ENCODE peak calls at places on chromosomes 16 and 17, in eight cellular contexts. S is cardiac muscle cell; D is CD8-positive, alpha-beta T cell; W is sigmoid colon; A is effector memory CD4-positive, alpha-beta T cell; R is adipocyte; L is Karpas-422; J is PC-9. K is an unnamed sample. For H3K4me1 and H3K36me3, the result is how much of the 10 kb centered on the place peaks cover.

GRCh38 chr16:86064431-86065250 is 165.7 kb downstream of the IRF8 start:
- DNase-seq in S (no peak), D (no peak), W (no peak), A (no peak), R (no peak), L (peak), J (no peak), K (no peak)

GRCh38 chr16:2003231-2003826 is 6.3 kb downstream of the ZNF598 start:
- DNase-seq in S (no peak), D (no peak), W (no peak), A (no peak), R (no peak), L (no peak), J (no peak), K (no peak)

GRCh38 chr17:36971508-36971907 is 22.8 kb downstream of the AATF start:
- DNase-seq in S (no peak), D (no peak), W (no peak), A (no peak), R (no peak), L (no peak), J (no peak), K (no peak)

GRCh38 chr16:86579268-86580062 is 1.1 kb downstream of the FOXL1 start:
- DNase-seq in S (no peak), D (no peak), W (no peak), A (no peak), R (no peak), L (no peak), J (no peak), K (no peak)

GRCh38 chr17:40910441-40910841 is 25.4 kb upstream of the KRT20 start:
- DNase-seq in S (no peak), D (no peak), W (no peak), A (no peak), R (peak), L (no peak), J (no peak), K (no peak)

GRCh38 chr16:79607587-79607986 is 7.0 kb upstream of the MAF start:
- DNase-seq in S (no peak), D (no peak), W (no peak), A (no peak), R (peak), L (no peak), J (no peak), K (no peak)

GRCh38 chr17:43803758-43804157 is 23.5 kb downstream of the CFAP97D1 start:
- DNase-seq in S (no peak), D (no peak), W (no peak), A (no peak), R (no peak), L (no peak), J (no peak), K (no peak)

GRCh38 chr16:13401631-13402030 is 500.2 kb downstream of the SHISA9 start:
- DNase-seq in S (no peak), D (no peak), W (no peak), A (no peak), R (no peak), L (no peak), J (no peak), K (no peak)

GRCh38 chr17:58344791-58345157 is 7.2 kb downstream of the SUPT4H1 start:
- DNase-seq in S (no peak), D (peak), W (no peak), A (peak), R (no peak), L (peak), J (no peak), K (no peak)

GRCh38 chr17:79627184-79627765 is 16.4 kb upstream of the RBFOX3 start:
- DNase-seq in S (no peak), D (no peak), W (peak), A (no peak), R (no peak), L (no peak), J (no peak), K (peak)

GRCh38 chr17:32496348-32497078 is 9.7 kb downstream of the CDK5R1 start:
- DNase-seq in S (peak), D (no peak), W (peak), A (no peak), R (peak), L (no peak), J (no peak), K (no peak)

GRCh38 chr17:70369296-70369855 is 200.0 kb downstream of the KCNJ2 start:
- DNase-seq in S (no peak), D (no peak), W (no peak), A (no peak), R (no peak), L (peak), J (peak), K (no peak)

GRCh38 chr16:67528870-67529638 is 425 bp downstream of the RIPOR1 start:
- DNase-seq in S (peak), D (no peak), W (no peak), A (no peak), R (peak), L (no peak), J (peak), K (peak)

GRCh38 chr17:38430316-38430715 is 2.1 kb downstream of the ARHGAP23 start:
- DNase-seq in S (no peak), D (no peak), W (no peak), A (no peak), R (peak), L (no peak), J (no peak), K (no peak)

GRCh38 chr17:77905266-77905665 is 53.2 kb upstream of the TNRC6C start:
- DNase-seq in S (no peak), D (no peak), W (peak), A (no peak), R (no peak), L (no peak), J (no peak), K (no peak)
- H3K4me1 ChIP-seq in S (under half), D (under half), W (under half), A (under half), R (under half), L (under half), J (under half), K (under half)

GRCh38 chr16:84069540-84069939 is 26.9 kb upstream of the SLC38A8 start:
- DNase-seq in S (no peak), D (no peak), W (no peak), A (no peak), R (no peak), L (no peak), J (no peak), K (no peak)
- H3K36me3 ChIP-seq in S (half or more), D (half or more), W (under half), A (half or more), R (half or more), L (under half), J (under half), K (half or more)

GRCh38 chr17:71983828-71984227 is 137.0 kb upstream of the SOX9 start:
- DNase-seq in S (no peak), D (no peak), W (no peak), A (no peak), R (no peak), L (no peak), J (no peak), K (no peak)
- H3K4me3 ChIP-seq in S (no peak), D (no peak), W (no peak), A (no peak), R (no peak), L (no peak), J (no peak), K (no peak)

GRCh38 chr17:7251330-7252175 is at the start of gene CTDNEP1:
- DNase-seq in S (peak), D (peak), W (peak), A (peak), R (peak), L (peak), J (peak), K (peak)
- H3K4me1 ChIP-seq in S (under half), D (under half), W (under half), A (under half), R (under half), L (under half), J (under half), K (under half)

DNA sequence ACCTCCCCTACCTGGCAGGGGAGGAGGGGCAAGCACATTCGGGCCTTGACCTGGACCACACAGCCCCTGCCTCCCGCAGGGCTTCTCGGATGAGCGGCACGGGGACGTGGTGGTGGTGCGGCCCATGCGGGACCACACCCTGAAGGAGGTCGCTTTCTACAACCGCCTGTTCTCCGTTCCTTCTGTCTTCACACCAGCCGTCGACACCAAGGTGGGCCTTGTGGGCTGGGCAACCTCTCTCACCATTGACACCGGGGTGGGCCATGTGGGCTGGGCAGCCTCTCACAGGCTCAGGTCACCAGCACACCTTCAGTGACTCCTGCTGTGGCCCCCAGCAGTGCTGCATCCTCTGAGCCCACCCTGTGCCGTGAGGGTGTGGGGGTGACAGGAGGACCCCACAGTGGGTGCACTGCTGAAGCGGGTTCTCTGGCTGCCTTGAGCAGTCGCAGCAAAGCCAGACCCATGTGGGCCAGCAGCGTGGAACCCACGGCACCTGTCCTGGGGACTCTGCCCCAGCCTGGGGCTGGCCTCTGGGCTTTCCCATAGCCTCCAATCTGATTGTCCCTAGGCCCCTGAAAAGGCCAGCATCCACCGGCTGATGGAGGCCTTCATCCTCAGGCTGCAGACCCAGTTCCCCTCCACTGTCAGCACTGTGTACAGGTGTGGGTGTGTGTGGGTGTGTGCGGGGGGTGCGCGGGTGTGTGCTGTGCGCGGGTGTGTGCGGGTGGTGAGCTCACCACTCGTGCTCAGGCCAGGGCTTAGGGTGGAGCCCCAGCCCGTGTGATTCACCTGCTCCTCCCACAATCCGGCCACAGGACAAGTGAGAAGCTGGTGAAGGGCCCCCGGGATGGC is 7.5 kb downstream of the CTU2 start:
- DNase-seq in S (no peak), D (no peak), W (no peak), A (no peak), R (no peak), L (no peak), J (no peak), K (no peak)
- H3K36me3 ChIP-seq in S (under half), D (under half), W (under half), A (half or more), R (half or more), L (under half), J (under half), K (half or more)

GRCh38 chr17:6772016-6772415 is 4.0 kb upstream of the FBXO39 start:
- DNase-seq in S (no peak), D (no peak), W (no peak), A (no peak), R (no peak), L (no peak), J (peak), K (no peak)
- H3K4me3 ChIP-seq in S (no peak), D (no peak), W (no peak), A (no peak), R (no peak), L (no peak), J (no peak), K (no peak)

DNA sequence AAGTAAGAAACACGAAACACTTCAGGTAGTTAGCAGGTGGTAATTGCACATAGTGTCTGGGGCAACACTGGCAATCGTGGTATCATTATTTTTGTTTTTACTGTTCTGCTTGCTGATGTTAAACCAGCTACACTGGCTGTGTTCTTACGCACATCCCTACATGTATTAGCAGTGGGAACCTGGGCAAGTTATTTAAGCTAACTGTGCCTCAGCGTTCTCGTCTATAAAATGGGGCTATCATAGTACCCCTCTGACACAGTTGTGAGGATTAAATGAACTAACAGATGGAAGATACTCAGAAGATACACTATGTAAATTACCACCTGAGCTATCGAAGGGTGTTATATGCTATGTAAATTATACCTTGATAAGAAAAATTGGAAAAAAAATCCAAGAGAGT is 117.4 kb downstream of the SNX29 start:
- DNase-seq in S (no peak), D (no peak), W (no peak), A (no peak), R (no peak), L (no peak), J (no peak), K (no peak)
- H3K4me1 ChIP-seq in S (under half), D (under half), W (under half), A (under half), R (half or more), L (under half), J (under half), K (under half)

GRCh38 chr17:47653442-47653841 is 3.7 kb downstream of the KPNB1 start:
- DNase-seq in S (no peak), D (no peak), W (no peak), A (no peak), R (no peak), L (no peak), J (no peak), K (no peak)
- H3K36me3 ChIP-seq in S (half or more), D (under half), W (under half), A (half or more), R (half or more), L (half or more), J (half or more), K (half or more)